ENCODE peak calls at places on chromosomes 11 and 22, in ten cellular contexts. J, C, U, S, D, W, K, P, A and M are unnamed samples.

GRCh38 chr22:47379037-47379436 is 616.6 kb downstream of the TBC1D22A start:
- DNase-seq in K (no peak), W (no peak), A (no peak), C (no peak), P (no peak), J (no peak), S (no peak), U (no peak), D (no peak), M (no peak)

GRCh38 chr11:6229911-6230310 is 4.5 kb downstream of the FHIP1B start:
- DNase-seq in P (peak), D (no peak), S (no peak), W (no peak), U (no peak), A (no peak), K (no peak), C (no peak), J (no peak), M (no peak)

GRCh38 chr11:133081020-133081419 is 451.3 kb downstream of the OPCML start:
- DNase-seq in U (no peak), J (no peak), C (no peak), P (no peak), A (no peak), K (no peak), S (no peak), W (no peak), D (no peak), M (no peak)

GRCh38 chr22:50530857-50531545 is 1.2 kb upstream of the TYMP start:
- DNase-seq in P (peak), J (peak), A (peak), K (peak), C (peak), D (peak), U (peak), W (peak), S (peak), M (peak)

GRCh38 chr22:29689872-29690213 is 30.0 kb upstream of the CABP7 start:
- DNase-seq in D (peak), A (peak), S (peak), C (peak), U (peak), K (no peak), J (peak), W (peak), P (peak), M (peak)

GRCh38 chr11:120977470-120977869 is 46.4 kb upstream of the TBCEL start:
- DNase-seq in C (no peak), W (peak), K (no peak), D (peak), P (no peak), J (no peak), U (peak), A (peak), S (peak), M (no peak)

GRCh38 chr11:60777572-60777971 is 7.6 kb upstream of the MS4A10 start:
- DNase-seq in C (peak), K (no peak), S (peak), D (peak), A (peak), W (peak), U (peak), P (no peak), J (peak), M (peak)

GRCh38 chr11:34266090-34266912 is 91.5 kb downstream of the ABTB2 start:
- DNase-seq in U (peak), D (peak), J (peak), W (peak), S (peak), A (peak), K (no peak), C (peak), P (peak), M (peak)

GRCh38 chr11:29272019-29272654 is 744.7 kb downstream of the KCNA4 start:
- DNase-seq in C (peak), D (peak), W (peak), J (peak), A (peak), K (no peak), U (peak), P (no peak), S (peak), M (peak)

DNA sequence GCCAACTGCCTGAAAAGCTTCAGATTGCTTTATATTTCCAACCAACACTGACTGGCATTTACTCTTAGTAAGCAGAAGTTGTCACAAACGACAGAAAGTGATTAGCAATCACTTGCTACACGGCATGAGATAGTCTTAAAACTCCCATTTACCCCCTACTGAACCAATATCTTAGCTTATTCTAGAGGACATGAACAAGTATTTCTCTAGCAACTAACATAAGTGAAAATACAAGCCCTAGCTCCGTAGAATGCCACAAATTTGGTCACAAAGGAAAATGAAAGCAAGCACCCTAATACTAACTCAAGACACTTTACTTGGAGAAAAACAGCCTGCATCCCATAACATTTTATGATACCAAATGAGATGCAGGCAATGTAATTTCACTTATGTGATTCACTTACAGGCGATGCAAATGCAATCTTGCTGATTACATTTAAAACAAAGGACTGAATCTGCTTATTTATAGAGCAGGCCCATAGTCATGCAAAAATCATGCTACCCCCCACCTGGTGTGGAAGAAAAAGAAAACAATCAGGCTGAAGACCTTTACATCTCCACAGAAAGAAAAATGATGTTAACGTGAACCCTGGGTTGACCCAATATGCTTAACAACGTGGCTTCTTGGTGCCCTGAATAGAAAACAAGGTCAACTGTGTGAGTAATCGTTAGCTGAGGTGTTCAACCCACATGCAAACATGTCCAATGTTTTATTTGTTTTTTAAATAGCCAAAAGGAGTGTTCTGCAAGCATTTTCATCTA is 25.6 kb downstream of the MPPED2 start:
- DNase-seq in D (peak), S (no peak), A (no peak), W (peak), K (no peak), J (no peak), P (no peak), C (no peak), U (no peak), M (no peak)
- H3K4me3 ChIP-seq in D (no peak), S (no peak), A (no peak), W (peak), K (no peak), J (no peak), P (no peak), C (no peak), U (no peak), M (no peak)

GRCh38 chr11:69641681-69642548 is 959 bp downstream of the CCND1 start:
- DNase-seq in C (peak), K (no peak), P (no peak), J (peak), S (peak), A (no peak), W (no peak), D (no peak), U (no peak), M (no peak)

GRCh38 chr11:69638941-69639681 is 1.8 kb upstream of the CCND1 start:
- DNase-seq in P (peak), C (peak), S (peak), D (peak), W (peak), U (peak), J (peak), K (no peak), A (peak), M (peak)

GRCh38 chr11:69640995-69641581 is at the start of gene CCND1:
- DNase-seq in U (peak), P (peak), A (peak), C (peak), J (peak), D (peak), W (peak), K (no peak), S (peak), M (peak)

GRCh38 chr11:69639843-69640242 is 1.1 kb upstream of the CCND1 start:
- DNase-seq in J (no peak), S (no peak), P (no peak), W (no peak), K (no peak), D (no peak), U (no peak), A (no peak), C (peak), M (no peak)

DNA sequence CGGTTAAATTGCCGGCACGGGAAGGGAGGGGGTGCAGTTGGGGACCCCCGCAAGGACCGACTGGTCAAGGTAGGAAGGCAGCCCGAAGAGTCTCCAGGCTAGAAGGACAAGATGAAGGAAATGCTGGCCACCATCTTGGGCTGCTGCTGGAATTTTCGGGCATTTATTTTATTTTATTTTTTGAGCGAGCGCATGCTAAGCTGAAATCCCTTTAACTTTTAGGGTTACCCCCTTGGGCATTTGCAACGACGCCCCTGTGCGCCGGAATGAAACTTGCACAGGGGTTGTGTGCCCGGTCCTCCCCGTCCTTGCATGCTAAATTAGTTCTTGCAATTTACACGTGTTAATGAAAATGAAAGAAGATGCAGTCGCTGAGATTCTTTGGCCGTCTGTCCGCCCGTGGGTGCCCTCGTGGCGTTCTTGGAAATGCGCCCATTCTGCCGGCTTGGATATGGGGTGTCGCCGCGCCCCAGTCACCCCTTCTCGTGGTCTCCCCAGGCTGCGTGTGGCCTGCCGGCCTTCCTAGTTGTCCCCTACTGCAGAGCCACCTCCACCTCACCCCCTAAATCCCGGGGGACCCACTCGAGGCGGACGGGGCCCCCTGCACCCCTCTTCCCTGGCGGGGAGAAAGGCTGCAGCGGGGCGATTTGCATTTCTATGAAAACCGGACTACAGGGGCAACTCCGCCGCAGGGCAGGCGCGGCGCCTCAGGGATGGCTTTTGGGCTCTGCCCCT is 529 bp upstream of the CCND1 start:
- DNase-seq in K (no peak), A (peak), W (no peak), J (peak), U (peak), C (peak), S (peak), D (no peak), P (no peak), M (no peak)
- TF ChIP-seq CTCF in K (no peak), A (no peak), W (no peak), J (no peak), U (no peak), C (no peak), S (no peak), D (no peak), P (no peak), M (no peak)

GRCh38 chr11:44567876-44568256 is 2.4 kb downstream of the CD82 start:
- DNase-seq in P (no peak), C (no peak), W (no peak), D (no peak), S (no peak), U (no peak), A (no peak), J (no peak), K (no peak), M (no peak)
- H3K4me3 ChIP-seq in P (no peak), C (no peak), W (no peak), D (no peak), S (no peak), U (no peak), A (no peak), J (no peak), K (peak), M (no peak)

DNA sequence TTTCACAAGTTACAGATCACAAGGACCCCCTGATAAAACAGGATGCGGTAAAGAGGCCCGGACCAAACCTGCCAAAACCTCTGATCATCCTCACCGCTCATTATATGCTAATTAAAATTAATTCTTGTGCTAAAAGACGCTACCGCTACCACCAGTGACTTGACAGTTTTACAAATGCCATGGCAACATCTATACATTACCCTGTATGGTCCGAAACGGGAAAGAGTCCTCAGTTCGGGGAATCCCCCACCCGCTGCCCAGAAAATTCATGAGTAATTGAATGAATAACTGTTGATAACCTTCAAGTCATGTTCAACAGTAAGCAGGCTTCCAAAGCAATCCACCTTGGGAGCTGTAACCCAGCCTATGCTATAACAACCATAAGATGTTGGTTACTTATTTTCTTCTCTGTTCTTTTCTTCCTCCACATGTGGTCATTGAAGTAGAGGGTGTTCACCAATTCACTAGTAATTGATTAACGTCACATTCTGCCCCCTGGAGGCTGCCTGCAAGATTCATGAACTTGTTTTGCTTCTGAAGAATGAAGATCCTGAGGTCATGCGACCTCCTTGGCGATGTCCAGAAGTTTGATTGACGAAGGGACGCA is 20.6 kb downstream of the APOBEC3H start:
- DNase-seq in S (peak), A (peak), J (peak), W (peak), C (peak), K (peak), P (peak), U (peak), D (peak), M (peak)
- TF ChIP-seq CTCF in S (peak), A (peak), J (peak), W (peak), C (peak), K (peak), P (peak), U (peak), D (peak), M (peak)

DNA sequence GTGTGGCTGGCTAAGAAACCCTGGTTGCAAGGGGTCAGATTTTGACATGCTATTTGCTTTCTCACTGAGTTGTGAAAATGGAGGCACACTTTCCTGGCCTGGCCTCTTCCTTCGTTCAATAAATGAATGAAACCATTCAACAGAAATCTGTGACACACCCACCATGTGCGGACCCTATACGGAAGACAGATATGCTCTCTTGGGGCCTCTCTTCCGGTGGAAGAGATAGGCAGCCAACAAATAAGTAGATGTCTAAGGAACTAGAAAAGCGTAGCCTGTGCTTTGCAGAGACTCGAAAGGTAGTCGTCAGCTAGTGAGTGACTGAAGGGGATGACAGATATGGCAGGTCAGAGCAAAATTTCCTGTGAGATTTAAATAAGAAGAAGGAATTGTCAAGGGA is 5.3 kb downstream of the KCNQ1OT1 start:
- DNase-seq in W (no peak), S (no peak), A (no peak), U (no peak), D (no peak), K (no peak), J (no peak), P (no peak), C (no peak), M (no peak)
- H3K4me3 ChIP-seq in W (no peak), S (no peak), A (no peak), U (no peak), D (no peak), K (no peak), J (no peak), P (no peak), C (no peak), M (no peak)

DNA sequence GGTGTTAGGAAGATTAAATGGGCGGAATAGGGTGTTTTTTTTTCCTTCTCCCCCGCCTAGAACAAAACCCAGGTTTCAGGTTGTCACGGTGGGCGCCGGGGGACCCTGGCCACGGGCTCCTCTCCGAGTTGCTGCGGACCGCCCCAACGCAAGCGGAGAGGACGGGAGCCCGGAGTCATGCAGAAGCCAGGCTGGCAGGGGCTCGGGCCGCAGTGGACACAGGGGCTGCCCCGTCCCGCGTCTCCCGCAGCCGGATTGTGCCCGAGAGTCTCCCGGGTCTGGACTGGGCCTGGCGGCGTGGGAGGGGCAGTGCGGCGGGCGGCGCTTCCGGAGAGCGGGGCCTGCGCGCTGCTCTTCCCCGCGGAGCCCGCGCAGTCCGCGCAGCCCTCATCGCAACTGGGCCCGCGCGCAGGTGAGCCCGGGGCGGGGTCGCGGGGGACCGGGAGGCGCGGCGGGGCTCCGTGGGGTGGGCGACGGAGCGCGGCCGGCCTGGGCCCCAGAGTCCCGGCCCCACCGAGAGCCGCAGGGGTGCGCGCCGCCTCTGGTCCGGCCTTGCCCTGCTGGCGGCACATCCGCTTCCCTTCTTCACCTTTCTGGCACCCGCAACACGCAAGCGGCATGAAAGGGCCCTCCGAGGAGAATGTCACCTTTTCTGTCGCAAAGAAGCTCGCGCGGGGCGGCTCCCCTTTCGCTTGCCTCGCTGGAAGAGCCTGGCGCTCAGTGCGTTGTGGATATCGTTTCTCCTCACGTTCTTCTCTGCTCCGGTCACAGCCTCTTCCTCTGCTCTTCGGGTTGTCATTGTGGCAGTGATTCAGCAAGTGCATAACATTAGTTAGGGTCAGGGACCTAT is at the start of gene TIRAP:
- DNase-seq in J (peak), U (peak), A (peak), D (peak), K (peak), W (peak), C (peak), P (peak), S (peak), M (peak)
- TF ChIP-seq CTCF in J (peak), U (no peak), A (no peak), D (no peak), K (no peak), W (no peak), C (no peak), P (no peak), S (no peak), M (no peak)

GRCh38 chr22:26903030-26903856 is 245.9 kb downstream of the MIAT start:
- DNase-seq in S (no peak), P (peak), K (no peak), U (no peak), C (no peak), W (no peak), D (no peak), J (no peak), A (no peak), M (no peak)
- H3K4me3 ChIP-seq in S (no peak), P (no peak), K (no peak), U (no peak), C (no peak), W (no peak), D (no peak), J (no peak), A (no peak), M (no peak)

DNA sequence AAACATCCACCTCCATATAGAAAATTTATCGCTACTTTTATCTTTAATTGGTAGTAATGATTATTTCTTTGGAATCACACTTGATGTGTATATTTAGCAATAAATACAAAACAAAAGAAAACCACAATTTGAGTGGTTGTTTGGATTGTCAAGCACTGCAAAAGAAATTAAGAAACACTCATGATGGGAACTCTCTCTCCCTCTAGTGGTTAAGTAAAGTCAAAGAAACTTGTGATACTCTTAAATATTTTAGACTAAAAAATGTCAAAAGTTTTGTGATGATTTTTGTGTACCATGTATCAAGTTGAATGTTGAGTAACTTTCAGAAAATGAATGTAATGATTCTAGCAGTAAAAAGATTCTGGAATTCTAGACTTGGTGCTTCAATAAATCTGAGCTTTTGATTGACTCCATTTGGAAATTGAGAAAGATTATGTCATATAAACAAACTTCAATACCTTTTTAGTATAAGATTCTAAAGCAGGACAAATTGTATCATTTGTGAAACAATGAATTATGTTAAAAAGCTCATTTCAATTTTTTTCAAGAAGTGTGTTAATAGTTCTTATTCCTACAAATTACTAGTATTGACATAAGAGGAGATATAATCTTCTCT is 20.8 kb downstream of the MUC15 start:
- DNase-seq in W (peak), C (peak), A (no peak), S (peak), P (no peak), J (peak), K (no peak), D (peak), U (peak), M (peak)
- TF ChIP-seq CTCF in W (peak), C (peak), A (no peak), S (peak), P (peak), J (peak), K (no peak), D (peak), U (peak), M (peak)

GRCh38 chr11:68505596-68505995 is 45.0 kb downstream of the PPP6R3 start:
- DNase-seq in C (peak), W (peak), A (no peak), J (peak), U (no peak), P (no peak), K (no peak), D (peak), S (no peak), M (peak)
- H3K4me3 ChIP-seq in C (no peak), W (no peak), A (no peak), J (no peak), U (no peak), P (no peak), K (no peak), D (no peak), S (no peak), M (no peak)